ENCODE peak calls at places on chromosomes 11 and 22, in ten cellular contexts. One of them, this sample, is unnamed.
A peak's percentile ranks its signal among the peaks of the same experiment; 100 is the strongest.

GRCh38 chr11:47004595-47005033 is 68.1 kb downstream of the CSTPP1 start:
- DNase-seq in brain microvascular endothelial cell: peak; percentile 96
- DNase-seq in HS-27A: peak; percentile 26
- DNase-seq in T-helper 17 cell: no peak
- DNase-seq in cardiac fibroblast: peak; percentile 95
- DNase-seq in ACHN: peak; percentile 71
- DNase-seq in T-helper 2 cell: no peak
- DNase-seq in pancreas: peak; percentile 76
- DNase-seq in GM19239: no peak
- DNase-seq in fibroblast of gingiva: peak; percentile 96
- DNase-seq in this sample: peak; percentile 94

GRCh38 chr11:122910775-122911174 is 28.2 kb downstream of the JHY start:
- DNase-seq in pancreas: no peak
- DNase-seq in GM19239: no peak
- DNase-seq in fibroblast of gingiva: peak; percentile 23
- DNase-seq in T-helper 17 cell: no peak
- DNase-seq in brain microvascular endothelial cell: peak; percentile 33
- DNase-seq in T-helper 2 cell: no peak
- DNase-seq in HS-27A: no peak
- DNase-seq in cardiac fibroblast: peak; percentile 52
- DNase-seq in ACHN: peak; percentile 46
- DNase-seq in this sample: peak; percentile 13

GRCh38 chr11:57646221-57646620 is 3.5 kb downstream of the YPEL4 start:
- DNase-seq in fibroblast of gingiva: no peak
- DNase-seq in HS-27A: no peak
- DNase-seq in pancreas: no peak
- DNase-seq in GM19239: no peak
- DNase-seq in T-helper 17 cell: no peak
- DNase-seq in brain microvascular endothelial cell: no peak
- DNase-seq in cardiac fibroblast: no peak
- DNase-seq in T-helper 2 cell: no peak
- DNase-seq in ACHN: no peak
- DNase-seq in this sample: no peak

GRCh38 chr11:114925591-114925990 is 247.3 kb downstream of the NXPE2 start:
- DNase-seq in ACHN: no peak
- DNase-seq in cardiac fibroblast: no peak
- DNase-seq in fibroblast of gingiva: no peak
- DNase-seq in pancreas: no peak
- DNase-seq in HS-27A: no peak
- DNase-seq in T-helper 17 cell: no peak
- DNase-seq in GM19239: no peak
- DNase-seq in T-helper 2 cell: no peak
- DNase-seq in brain microvascular endothelial cell: no peak
- DNase-seq in this sample: no peak

GRCh38 chr11:79088967-79089366 is 351.9 kb downstream of the TENM4 start:
- DNase-seq in T-helper 17 cell: no peak
- DNase-seq in brain microvascular endothelial cell: no peak
- DNase-seq in cardiac fibroblast: no peak
- DNase-seq in pancreas: no peak
- DNase-seq in GM19239: no peak
- DNase-seq in fibroblast of gingiva: no peak
- DNase-seq in HS-27A: no peak
- DNase-seq in ACHN: no peak
- DNase-seq in T-helper 2 cell: no peak
- DNase-seq in this sample: no peak

GRCh38 chr11:120566176-120566575 is 54.6 kb downstream of the GRIK4 start:
- DNase-seq in brain microvascular endothelial cell: peak; percentile 38
- DNase-seq in pancreas: no peak
- DNase-seq in ACHN: peak; percentile 22
- DNase-seq in T-helper 2 cell: no peak
- DNase-seq in HS-27A: no peak
- DNase-seq in cardiac fibroblast: peak; percentile 47
- DNase-seq in GM19239: no peak
- DNase-seq in T-helper 17 cell: no peak
- DNase-seq in fibroblast of gingiva: no peak
- DNase-seq in this sample: peak; percentile 16

GRCh38 chr11:64340671-64341335 is 799 bp downstream of the CCDC88B start:
- DNase-seq in HS-27A: no peak
- DNase-seq in T-helper 2 cell: peak; percentile 58
- DNase-seq in brain microvascular endothelial cell: no peak
- DNase-seq in GM19239: no peak
- DNase-seq in cardiac fibroblast: no peak
- DNase-seq in pancreas: no peak
- DNase-seq in T-helper 17 cell: peak; percentile 68
- DNase-seq in ACHN: no peak
- DNase-seq in fibroblast of gingiva: no peak
- DNase-seq in this sample: no peak

GRCh38 chr11:7605544-7605943 is 67.8 kb downstream of the CYB5R2 start:
- DNase-seq in cardiac fibroblast: peak; percentile 56
- DNase-seq in pancreas: no peak
- DNase-seq in brain microvascular endothelial cell: peak; percentile 85
- DNase-seq in T-helper 17 cell: no peak
- DNase-seq in fibroblast of gingiva: no peak
- DNase-seq in GM19239: no peak
- DNase-seq in T-helper 2 cell: no peak
- DNase-seq in ACHN: peak; percentile 78
- DNase-seq in HS-27A: peak; percentile 31
- DNase-seq in this sample: peak; percentile 2

GRCh38 chr11:79129702-79130101 is 311.1 kb downstream of the TENM4 start:
- DNase-seq in fibroblast of gingiva: no peak
- DNase-seq in HS-27A: no peak
- DNase-seq in brain microvascular endothelial cell: no peak
- DNase-seq in ACHN: no peak
- DNase-seq in cardiac fibroblast: no peak
- DNase-seq in pancreas: no peak
- DNase-seq in GM19239: no peak
- DNase-seq in T-helper 17 cell: no peak
- DNase-seq in T-helper 2 cell: no peak
- DNase-seq in this sample: no peak

GRCh38 chr11:78080818-78081495 is 1.3 kb upstream of the NDUFC2 start:
- DNase-seq in T-helper 2 cell: no peak
- DNase-seq in brain microvascular endothelial cell: peak; percentile 36
- DNase-seq in fibroblast of gingiva: no peak
- DNase-seq in cardiac fibroblast: peak; percentile 89
- DNase-seq in T-helper 17 cell: no peak
- DNase-seq in ACHN: no peak
- DNase-seq in GM19239: no peak
- DNase-seq in pancreas: no peak
- DNase-seq in HS-27A: no peak
- DNase-seq in this sample: no peak

GRCh38 chr11:126834149-126834548 is 166.4 kb downstream of the KIRREL3 start:
- DNase-seq in GM19239: no peak
- DNase-seq in cardiac fibroblast: peak; percentile 21
- DNase-seq in brain microvascular endothelial cell: peak; percentile 55
- DNase-seq in T-helper 17 cell: no peak
- DNase-seq in pancreas: no peak
- DNase-seq in T-helper 2 cell: no peak
- DNase-seq in fibroblast of gingiva: no peak
- DNase-seq in HS-27A: peak; percentile 41
- DNase-seq in ACHN: peak; percentile 57
- DNase-seq in this sample: peak; percentile 55

GRCh38 chr11:61699737-61700160 is 19.6 kb downstream of the DAGLA start:
- DNase-seq in cardiac fibroblast: no peak
- DNase-seq in pancreas: peak; percentile 81
- DNase-seq in T-helper 17 cell: no peak
- DNase-seq in fibroblast of gingiva: no peak
- DNase-seq in HS-27A: no peak
- DNase-seq in GM19239: no peak
- DNase-seq in brain microvascular endothelial cell: no peak
- DNase-seq in ACHN: peak; percentile 54
- DNase-seq in T-helper 2 cell: no peak
- DNase-seq in this sample: no peak

GRCh38 chr11:134701564-134702165 is 289.6 kb upstream of the B3GAT1 start:
- DNase-seq in T-helper 2 cell: no peak
- DNase-seq in HS-27A: no peak
- DNase-seq in ACHN: no peak
- DNase-seq in GM19239: no peak
- DNase-seq in brain microvascular endothelial cell: no peak
- DNase-seq in fibroblast of gingiva: no peak
- DNase-seq in pancreas: no peak
- DNase-seq in cardiac fibroblast: no peak
- DNase-seq in T-helper 17 cell: no peak
- DNase-seq in this sample: no peak

GRCh38 chr11:32391965-32392553 is 43.3 kb downstream of the WT1 start:
- DNase-seq in T-helper 2 cell: no peak
- DNase-seq in pancreas: peak; percentile 15
- DNase-seq in GM19239: no peak
- DNase-seq in fibroblast of gingiva: no peak
- DNase-seq in cardiac fibroblast: peak; percentile 95
- DNase-seq in ACHN: no peak
- DNase-seq in T-helper 17 cell: no peak
- DNase-seq in HS-27A: no peak
- DNase-seq in brain microvascular endothelial cell: peak; percentile 35
- DNase-seq in this sample: peak; percentile 57

GRCh38 chr11:74949748-74950127 is 672 bp downstream of the SPCS2 start:
- DNase-seq in T-helper 2 cell: no peak
- DNase-seq in brain microvascular endothelial cell: no peak
- DNase-seq in T-helper 17 cell: no peak
- DNase-seq in ACHN: no peak
- DNase-seq in pancreas: no peak
- DNase-seq in fibroblast of gingiva: no peak
- DNase-seq in HS-27A: no peak
- DNase-seq in GM19239: no peak
- DNase-seq in cardiac fibroblast: peak; percentile 33
- DNase-seq in this sample: no peak

GRCh38 chr11:132977746-132978145 is 554.6 kb downstream of the OPCML start:
- DNase-seq in GM19239: no peak
- DNase-seq in brain microvascular endothelial cell: no peak
- DNase-seq in T-helper 17 cell: no peak
- DNase-seq in pancreas: no peak
- DNase-seq in fibroblast of gingiva: no peak
- DNase-seq in HS-27A: no peak
- DNase-seq in T-helper 2 cell: no peak
- DNase-seq in ACHN: no peak
- DNase-seq in cardiac fibroblast: no peak
- DNase-seq in this sample: no peak

GRCh38 chr22:19750666-19751490 is 9.7 kb upstream of the TBX1 start:
- DNase-seq in fibroblast of gingiva: no peak
- DNase-seq in HS-27A: no peak
- DNase-seq in brain microvascular endothelial cell: peak; percentile 14
- DNase-seq in cardiac fibroblast: no peak
- DNase-seq in T-helper 17 cell: no peak
- DNase-seq in GM19239: no peak
- DNase-seq in ACHN: peak; percentile 30
- DNase-seq in pancreas: no peak
- DNase-seq in T-helper 2 cell: no peak
- DNase-seq in this sample: peak; percentile 57

GRCh38 chr11:73961321-73961720 is 10.5 kb downstream of the DNAJB13 start:
- DNase-seq in T-helper 2 cell: no peak
- DNase-seq in T-helper 17 cell: no peak
- DNase-seq in pancreas: no peak
- DNase-seq in cardiac fibroblast: peak; percentile 27
- DNase-seq in fibroblast of gingiva: no peak
- DNase-seq in brain microvascular endothelial cell: no peak
- DNase-seq in HS-27A: no peak
- DNase-seq in ACHN: no peak
- DNase-seq in GM19239: no peak
- DNase-seq in this sample: no peak

GRCh38 chr11:7501251-7501650 is 12.5 kb upstream of the PPFIBP2 start:
- DNase-seq in brain microvascular endothelial cell: no peak
- DNase-seq in HS-27A: no peak
- DNase-seq in cardiac fibroblast: no peak
- DNase-seq in GM19239: no peak
- DNase-seq in ACHN: no peak
- DNase-seq in pancreas: no peak
- DNase-seq in T-helper 2 cell: no peak
- DNase-seq in fibroblast of gingiva: no peak
- DNase-seq in T-helper 17 cell: no peak
- DNase-seq in this sample: no peak

GRCh38 chr22:35488513-35488912 is 52.1 kb upstream of the RASD2 start:
- DNase-seq in brain microvascular endothelial cell: no peak
- DNase-seq in fibroblast of gingiva: no peak
- DNase-seq in GM19239: no peak
- DNase-seq in HS-27A: no peak
- DNase-seq in T-helper 2 cell: no peak
- DNase-seq in ACHN: no peak
- DNase-seq in T-helper 17 cell: no peak
- DNase-seq in pancreas: no peak
- DNase-seq in cardiac fibroblast: no peak
- DNase-seq in this sample: no peak

GRCh38 chr11:70497536-70498075 is 99.3 kb downstream of the CTTN start:
- DNase-seq in GM19239: no peak
- DNase-seq in HS-27A: no peak
- DNase-seq in T-helper 17 cell: peak; percentile 3
- DNase-seq in cardiac fibroblast: no peak
- DNase-seq in ACHN: no peak
- DNase-seq in pancreas: no peak
- DNase-seq in fibroblast of gingiva: no peak
- DNase-seq in brain microvascular endothelial cell: no peak
- DNase-seq in T-helper 2 cell: no peak
- DNase-seq in this sample: no peak

GRCh38 chr22:30423296-30423958 is 2.1 kb upstream of the MTFP1 start:
- DNase-seq in ACHN: no peak
- DNase-seq in pancreas: no peak
- DNase-seq in T-helper 17 cell: peak; percentile 27
- DNase-seq in cardiac fibroblast: no peak
- DNase-seq in brain microvascular endothelial cell: no peak
- DNase-seq in HS-27A: no peak
- DNase-seq in T-helper 2 cell: peak; percentile 51
- DNase-seq in GM19239: no peak
- DNase-seq in fibroblast of gingiva: no peak
- DNase-seq in this sample: no peak

GRCh38 chr22:41917906-41918791 is 3.3 kb upstream of the SHISA8 start:
- DNase-seq in HS-27A: no peak
- DNase-seq in brain microvascular endothelial cell: peak; percentile 29
- DNase-seq in fibroblast of gingiva: no peak
- DNase-seq in cardiac fibroblast: peak; percentile 76
- DNase-seq in T-helper 2 cell: no peak
- DNase-seq in GM19239: no peak
- DNase-seq in pancreas: no peak
- DNase-seq in T-helper 17 cell: no peak
- DNase-seq in ACHN: peak; percentile 44
- DNase-seq in this sample: no peak

This sample was measured in myocyte.